ENCODE peak calls at places on chromosomes 16 and 17, in eight cellular contexts. One of them, this sample, is unnamed.

GRCh38 chr16:3193221-3194212 is 5.5 kb downstream of the OR1F1 start:
- DNase-seq in OCI-LY7: no peak
- DNase-seq in GM23248: no peak
- DNase-seq in neural progenitor cell: no peak
- DNase-seq in MM.1S: no peak
- DNase-seq in HCT116: no peak
- DNase-seq in PC-3: peak
- DNase-seq in SK-N-SH: no peak
- DNase-seq in this sample: no peak

GRCh38 chr17:19003966-19004600 is 481 bp downstream of the FAM83G start:
- DNase-seq in OCI-LY7: no peak
- DNase-seq in GM23248: peak
- DNase-seq in neural progenitor cell: peak
- DNase-seq in MM.1S: peak
- DNase-seq in HCT116: no peak
- DNase-seq in PC-3: no peak
- DNase-seq in SK-N-SH: peak
- DNase-seq in this sample: peak

GRCh38 chr17:57507828-57508227 is 237.3 kb downstream of the CCDC182 start:
- DNase-seq in OCI-LY7: no peak
- DNase-seq in GM23248: no peak
- DNase-seq in neural progenitor cell: no peak
- DNase-seq in MM.1S: no peak
- DNase-seq in HCT116: no peak
- DNase-seq in PC-3: no peak
- DNase-seq in SK-N-SH: peak
- DNase-seq in this sample: no peak

GRCh38 chr17:9241371-9241712 is 220.0 kb downstream of the NTN1 start:
- DNase-seq in OCI-LY7: no peak
- DNase-seq in GM23248: peak
- DNase-seq in neural progenitor cell: no peak
- DNase-seq in MM.1S: no peak
- DNase-seq in HCT116: no peak
- DNase-seq in PC-3: no peak
- DNase-seq in SK-N-SH: peak
- DNase-seq in this sample: no peak

GRCh38 chr17:82602487-82602886 is 45.8 kb downstream of the WDR45B start:
- DNase-seq in OCI-LY7: no peak
- DNase-seq in GM23248: no peak
- DNase-seq in neural progenitor cell: no peak
- DNase-seq in MM.1S: no peak
- DNase-seq in HCT116: no peak
- DNase-seq in PC-3: no peak
- DNase-seq in SK-N-SH: peak
- DNase-seq in this sample: no peak

GRCh38 chr16:67349172-67349571 is 22.6 kb downstream of the LRRC36 start:
- DNase-seq in OCI-LY7: peak
- DNase-seq in GM23248: peak
- DNase-seq in neural progenitor cell: no peak
- DNase-seq in MM.1S: peak
- DNase-seq in HCT116: peak
- DNase-seq in PC-3: peak
- DNase-seq in SK-N-SH: peak
- DNase-seq in this sample: peak

GRCh38 chr16:88870608-88871348 is 4.3 kb upstream of the PABPN1L start:
- DNase-seq in OCI-LY7: no peak
- DNase-seq in GM23248: no peak
- DNase-seq in neural progenitor cell: no peak
- DNase-seq in MM.1S: no peak
- DNase-seq in HCT116: no peak
- DNase-seq in PC-3: no peak
- DNase-seq in SK-N-SH: no peak
- DNase-seq in this sample: no peak

GRCh38 chr17:58969156-58969555 is 137.5 kb downstream of the TRIM37 start:
- DNase-seq in OCI-LY7: no peak
- DNase-seq in GM23248: no peak
- DNase-seq in neural progenitor cell: no peak
- DNase-seq in MM.1S: no peak
- DNase-seq in HCT116: no peak
- DNase-seq in PC-3: no peak
- DNase-seq in SK-N-SH: peak
- DNase-seq in this sample: peak

GRCh38 chr16:86519649-86520316 is 9.5 kb downstream of the FOXF1 start:
- DNase-seq in OCI-LY7: peak
- DNase-seq in GM23248: peak
- DNase-seq in neural progenitor cell: peak
- DNase-seq in MM.1S: peak
- DNase-seq in HCT116: peak
- DNase-seq in PC-3: peak
- DNase-seq in SK-N-SH: peak
- DNase-seq in this sample: peak

GRCh38 chr17:81135503-81136283 is 29.6 kb upstream of the PVALEF start:
- DNase-seq in OCI-LY7: no peak
- DNase-seq in GM23248: no peak
- DNase-seq in neural progenitor cell: no peak
- DNase-seq in MM.1S: no peak
- DNase-seq in HCT116: no peak
- DNase-seq in PC-3: no peak
- DNase-seq in SK-N-SH: no peak
- DNase-seq in this sample: no peak

GRCh38 chr17:34291721-34292348 is 6.3 kb downstream of the CCL11 start:
- DNase-seq in OCI-LY7: no peak
- DNase-seq in GM23248: peak
- DNase-seq in neural progenitor cell: no peak
- DNase-seq in MM.1S: no peak
- DNase-seq in HCT116: no peak
- DNase-seq in PC-3: peak
- DNase-seq in SK-N-SH: no peak
- DNase-seq in this sample: no peak

GRCh38 chr16:19883296-19883951 is 1.2 kb downstream of the GPRC5B start:
- DNase-seq in OCI-LY7: no peak
- DNase-seq in GM23248: peak
- DNase-seq in neural progenitor cell: peak
- DNase-seq in MM.1S: no peak
- DNase-seq in HCT116: no peak
- DNase-seq in PC-3: no peak
- DNase-seq in SK-N-SH: peak
- DNase-seq in this sample: peak

GRCh38 chr17:1156864-1157263 is 22.9 kb downstream of the ABR start:
- DNase-seq in OCI-LY7: no peak
- DNase-seq in GM23248: no peak
- DNase-seq in neural progenitor cell: no peak
- DNase-seq in MM.1S: no peak
- DNase-seq in HCT116: no peak
- DNase-seq in PC-3: no peak
- DNase-seq in SK-N-SH: no peak
- DNase-seq in this sample: no peak

GRCh38 chr17:8836821-8837426 is 30.6 kb downstream of the PIK3R6 start:
- DNase-seq in OCI-LY7: no peak
- DNase-seq in GM23248: peak
- DNase-seq in neural progenitor cell: no peak
- DNase-seq in MM.1S: no peak
- DNase-seq in HCT116: no peak
- DNase-seq in PC-3: no peak
- DNase-seq in SK-N-SH: no peak
- DNase-seq in this sample: no peak

GRCh38 chr17:12078791-12079190 is 58.1 kb downstream of the MAP2K4 start:
- DNase-seq in OCI-LY7: no peak
- DNase-seq in GM23248: peak
- DNase-seq in neural progenitor cell: no peak
- DNase-seq in MM.1S: no peak
- DNase-seq in HCT116: no peak
- DNase-seq in PC-3: peak
- DNase-seq in SK-N-SH: no peak
- DNase-seq in this sample: no peak

GRCh38 chr17:38602453-38602852 is 3.3 kb downstream of the SRCIN1 start:
- DNase-seq in OCI-LY7: no peak
- DNase-seq in GM23248: peak
- DNase-seq in neural progenitor cell: peak
- DNase-seq in MM.1S: no peak
- DNase-seq in HCT116: no peak
- DNase-seq in PC-3: no peak
- DNase-seq in SK-N-SH: no peak
- DNase-seq in this sample: peak

GRCh38 chr16:28984619-28985135 is at the start of gene LAT:
- DNase-seq in OCI-LY7: peak
- DNase-seq in GM23248: peak
- DNase-seq in neural progenitor cell: no peak
- DNase-seq in MM.1S: peak
- DNase-seq in HCT116: no peak
- DNase-seq in PC-3: no peak
- DNase-seq in SK-N-SH: no peak
- DNase-seq in this sample: no peak

GRCh38 chr17:48259710-48260291 is 152.2 kb downstream of the SNX11 start:
- DNase-seq in OCI-LY7: peak
- DNase-seq in GM23248: peak
- DNase-seq in neural progenitor cell: peak
- DNase-seq in MM.1S: peak
- DNase-seq in HCT116: no peak
- DNase-seq in PC-3: peak
- DNase-seq in SK-N-SH: no peak
- DNase-seq in this sample: peak

GRCh38 chr17:2198917-2199316 is 104.7 kb downstream of the SMG6 start:
- DNase-seq in OCI-LY7: no peak
- DNase-seq in GM23248: peak
- DNase-seq in neural progenitor cell: no peak
- DNase-seq in MM.1S: no peak
- DNase-seq in HCT116: no peak
- DNase-seq in PC-3: no peak
- DNase-seq in SK-N-SH: no peak
- DNase-seq in this sample: no peak

GRCh38 chr17:9266769-9267168 is 245.5 kb downstream of the NTN1 start:
- DNase-seq in OCI-LY7: no peak
- DNase-seq in GM23248: no peak
- DNase-seq in neural progenitor cell: no peak
- DNase-seq in MM.1S: no peak
- DNase-seq in HCT116: no peak
- DNase-seq in PC-3: no peak
- DNase-seq in SK-N-SH: no peak
- DNase-seq in this sample: no peak

GRCh38 chr17:28078443-28079229 is 36.2 kb downstream of the NLK start:
- DNase-seq in OCI-LY7: no peak
- DNase-seq in GM23248: no peak
- DNase-seq in neural progenitor cell: no peak
- DNase-seq in MM.1S: no peak
- DNase-seq in HCT116: no peak
- DNase-seq in PC-3: no peak
- DNase-seq in SK-N-SH: no peak
- DNase-seq in this sample: no peak

GRCh38 chr16:17372383-17372782 is 98.4 kb downstream of the XYLT1 start:
- DNase-seq in OCI-LY7: peak
- DNase-seq in GM23248: peak
- DNase-seq in neural progenitor cell: no peak
- DNase-seq in MM.1S: no peak
- DNase-seq in HCT116: no peak
- DNase-seq in PC-3: no peak
- DNase-seq in SK-N-SH: no peak
- DNase-seq in this sample: no peak

GRCh38 chr16:17369441-17369951 is 101.3 kb downstream of the XYLT1 start:
- DNase-seq in OCI-LY7: peak
- DNase-seq in GM23248: no peak
- DNase-seq in neural progenitor cell: no peak
- DNase-seq in MM.1S: peak
- DNase-seq in HCT116: no peak
- DNase-seq in PC-3: no peak
- DNase-seq in SK-N-SH: no peak
- DNase-seq in this sample: no peak

GRCh38 chr16:17368951-17369350 is 101.8 kb downstream of the XYLT1 start:
- DNase-seq in OCI-LY7: no peak
- DNase-seq in GM23248: no peak
- DNase-seq in neural progenitor cell: no peak
- DNase-seq in MM.1S: no peak
- DNase-seq in HCT116: no peak
- DNase-seq in PC-3: no peak
- DNase-seq in SK-N-SH: no peak
- DNase-seq in this sample: no peak

GRCh38 chr16:17370233-17371013 is 100.3 kb downstream of the XYLT1 start:
- DNase-seq in OCI-LY7: peak
- DNase-seq in GM23248: peak
- DNase-seq in neural progenitor cell: no peak
- DNase-seq in MM.1S: no peak
- DNase-seq in HCT116: no peak
- DNase-seq in PC-3: no peak
- DNase-seq in SK-N-SH: peak
- DNase-seq in this sample: no peak

GRCh38 chr16:17371014-17371296 is 99.8 kb downstream of the XYLT1 start:
- DNase-seq in OCI-LY7: no peak
- DNase-seq in GM23248: no peak
- DNase-seq in neural progenitor cell: no peak
- DNase-seq in MM.1S: no peak
- DNase-seq in HCT116: no peak
- DNase-seq in PC-3: no peak
- DNase-seq in SK-N-SH: no peak
- DNase-seq in this sample: no peak
- H3K4me2 ChIP-seq in OCI-LY7: peak
- H3K4me2 ChIP-seq in GM23248: no peak
- H3K4me2 ChIP-seq in neural progenitor cell: no peak
- H3K4me2 ChIP-seq in MM.1S: no peak
- H3K4me2 ChIP-seq in HCT116: no peak
- H3K4me2 ChIP-seq in PC-3: no peak
- H3K4me2 ChIP-seq in SK-N-SH: peak
- H3K4me2 ChIP-seq in this sample: no peak

GRCh38 chr17:52106638-52107261 is 51.8 kb downstream of the CA10 start:
- DNase-seq in OCI-LY7: peak
- DNase-seq in GM23248: peak
- DNase-seq in neural progenitor cell: peak
- DNase-seq in MM.1S: peak
- DNase-seq in HCT116: peak
- DNase-seq in PC-3: peak
- DNase-seq in SK-N-SH: peak
- DNase-seq in this sample: peak
- TF ChIP-seq EZH2phosphoT487 in OCI-LY7: no peak
- TF ChIP-seq EZH2phosphoT487 in GM23248: no peak
- TF ChIP-seq EZH2phosphoT487 in neural progenitor cell: no peak
- TF ChIP-seq EZH2phosphoT487 in MM.1S: no peak
- TF ChIP-seq EZH2phosphoT487 in HCT116: no peak
- TF ChIP-seq EZH2phosphoT487 in PC-3: no peak
- TF ChIP-seq EZH2phosphoT487 in SK-N-SH: no peak
- TF ChIP-seq EZH2phosphoT487 in this sample: no peak

GRCh38 chr16:11705311-11705710 is 37.1 kb downstream of the SNN start:
- DNase-seq in OCI-LY7: no peak
- DNase-seq in GM23248: no peak
- DNase-seq in neural progenitor cell: no peak
- DNase-seq in MM.1S: no peak
- DNase-seq in HCT116: no peak
- DNase-seq in PC-3: no peak
- DNase-seq in SK-N-SH: no peak
- DNase-seq in this sample: no peak
- H3K4me2 ChIP-seq in OCI-LY7: no peak
- H3K4me2 ChIP-seq in GM23248: no peak
- H3K4me2 ChIP-seq in neural progenitor cell: no peak
- H3K4me2 ChIP-seq in MM.1S: peak
- H3K4me2 ChIP-seq in HCT116: no peak
- H3K4me2 ChIP-seq in PC-3: no peak
- H3K4me2 ChIP-seq in SK-N-SH: no peak
- H3K4me2 ChIP-seq in this sample: no peak

DNA sequence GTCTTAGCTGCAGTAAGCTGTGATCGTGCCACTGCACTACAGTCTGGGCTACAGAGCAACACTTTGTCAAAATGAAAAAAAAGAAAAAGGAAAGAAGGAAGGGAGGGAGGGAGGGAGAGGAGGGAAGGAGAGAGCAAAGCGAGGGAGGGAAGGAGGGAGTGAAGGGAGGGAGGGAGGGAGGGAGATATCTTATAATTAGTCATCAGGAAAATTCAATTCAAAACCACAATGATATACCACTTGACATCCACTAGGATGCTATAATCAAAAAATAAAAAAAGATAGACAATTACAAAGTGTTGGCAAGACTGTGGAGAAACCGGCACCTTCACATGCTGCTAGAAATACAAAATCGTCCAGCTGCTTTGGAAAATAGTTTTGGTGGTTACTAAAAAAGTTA is 93.8 kb downstream of the CDC27 start:
- DNase-seq in OCI-LY7: no peak
- DNase-seq in GM23248: peak
- DNase-seq in neural progenitor cell: no peak
- DNase-seq in MM.1S: no peak
- DNase-seq in HCT116: no peak
- DNase-seq in PC-3: no peak
- DNase-seq in SK-N-SH: no peak
- DNase-seq in this sample: no peak
- TF ChIP-seq EZH2phosphoT487 in OCI-LY7: no peak
- TF ChIP-seq EZH2phosphoT487 in GM23248: no peak
- TF ChIP-seq EZH2phosphoT487 in neural progenitor cell: no peak
- TF ChIP-seq EZH2phosphoT487 in MM.1S: no peak
- TF ChIP-seq EZH2phosphoT487 in HCT116: no peak
- TF ChIP-seq EZH2phosphoT487 in PC-3: no peak
- TF ChIP-seq EZH2phosphoT487 in SK-N-SH: no peak
- TF ChIP-seq EZH2phosphoT487 in this sample: no peak